ENCODE peak calls at places on chromosomes 4 and X, in nine cellular contexts. J is T-helper 1 cell; K is activated CD4-positive, alpha-beta T cell treated with anti-CD3 and anti-CD28 coated beads, Interleukin-2, amount 50 U/mL, for 1 hour; F is SIG-M5; D is immature natural killer cell; S is epithelial cell of esophagus; T is cardiac fibroblast; G is AG04450; X is foreskin melanocyte. H is an unnamed sample.

GRCh38 chrX:63784902-63785692 is at the start of gene ARHGEF9:
- DNase-seq in F (no peak), T (peak), S (no peak), J (no peak), K (no peak), G (no peak), X (no peak), D (no peak), H (peak)

GRCh38 chr4:153758688-153759406 is 977 bp downstream of the RNF175 start:
- DNase-seq in D (no peak), X (no peak), F (no peak), S (no peak), J (no peak), K (no peak), G (no peak), T (no peak), H (no peak)

GRCh38 chr4:5524900-5525299 is 183.5 kb downstream of the EVC2 start:
- DNase-seq in F (no peak), D (no peak), K (no peak), J (no peak), X (peak), G (no peak), S (no peak), T (peak), H (peak)

GRCh38 chr4:76526585-76526990 is 91.6 kb downstream of the SHROOM3 start:
- DNase-seq in J (no peak), G (peak), X (peak), S (peak), F (no peak), T (peak), K (no peak), D (no peak), H (no peak)

GRCh38 chr4:76061977-76062376 is 12.5 kb upstream of the ART3 start:
- DNase-seq in D (no peak), J (no peak), G (no peak), K (no peak), F (peak), T (no peak), X (no peak), S (no peak), H (no peak)

GRCh38 chrX:46140272-46140671 is 404.9 kb downstream of the ZNF674 start:
- DNase-seq in G (no peak), J (no peak), S (peak), D (no peak), T (peak), X (no peak), K (no peak), F (no peak), H (no peak)

GRCh38 chr4:2247128-2248043 is 5.5 kb upstream of the HAUS3 start:
- DNase-seq in T (no peak), X (no peak), S (no peak), G (no peak), D (no peak), K (no peak), F (no peak), J (no peak), H (no peak)

GRCh38 chrX:44961817-44962607 is 89.0 kb downstream of the KDM6A start:
- DNase-seq in D (no peak), F (no peak), X (no peak), G (no peak), J (no peak), T (no peak), S (no peak), K (no peak), H (no peak)

GRCh38 chr4:145234086-145234694 is 53.8 kb upstream of the OTUD4 start:
- DNase-seq in S (peak), T (peak), X (peak), D (peak), G (peak), J (no peak), K (peak), F (no peak), H (peak)

GRCh38 chr4:109419679-109420078 is 13.9 kb upstream of the SEC24B start:
- DNase-seq in K (no peak), X (no peak), D (no peak), J (no peak), G (no peak), S (no peak), T (peak), F (no peak), H (no peak)

GRCh38 chr4:92304636-92305035 is 870 bp downstream of the GRID2 start:
- DNase-seq in D (no peak), T (no peak), J (no peak), G (no peak), F (no peak), X (no peak), K (no peak), S (peak), H (no peak)

GRCh38 chr4:17817027-17817426 is 6.2 kb downstream of the NCAPG start:
- DNase-seq in X (peak), K (no peak), G (peak), J (no peak), D (peak), S (peak), F (peak), T (peak), H (peak)